ENCODE peak calls at places on chromosome 20, in four cellular contexts. One of them, this sample, is unnamed.

GRCh38 chr20:33908351-33908750 is 85.4 kb upstream of the RALY start:
- DNase-seq in IMR-90: peak
- DNase-seq in H1: no peak
- DNase-seq in H9: no peak
- DNase-seq in this sample: peak

GRCh38 chr20:14445902-14446301 is 108.5 kb upstream of the FLRT3 start:
- DNase-seq in H9: no peak
- DNase-seq in H1: no peak
- DNase-seq in IMR-90: no peak
- DNase-seq in this sample: no peak

GRCh38 chr20:41889125-41889870 is 271.1 kb upstream of the CHD6 start:
- DNase-seq in IMR-90: no peak
- DNase-seq in H9: peak
- DNase-seq in H1: no peak
- DNase-seq in this sample: peak

GRCh38 chr20:51422912-51423667 is 119.4 kb downstream of the NFATC2 start:
- DNase-seq in IMR-90: no peak
- DNase-seq in H9: no peak
- DNase-seq in H1: no peak
- DNase-seq in this sample: no peak

GRCh38 chr20:382291-383115 is 1.9 kb downstream of the TRIB3 start:
- DNase-seq in IMR-90: no peak
- DNase-seq in H9: no peak
- DNase-seq in H1: no peak
- DNase-seq in this sample: peak

GRCh38 chr20:46361386-46361785 is 45.0 kb downstream of the ELMO2 start:
- DNase-seq in H9: no peak
- DNase-seq in IMR-90: no peak
- DNase-seq in H1: no peak
- DNase-seq in this sample: no peak

GRCh38 chr20:24661255-24661654 is 191.8 kb downstream of the SYNDIG1 start:
- DNase-seq in H1: no peak
- DNase-seq in H9: no peak
- DNase-seq in IMR-90: no peak
- DNase-seq in this sample: no peak

GRCh38 chr20:1513801-1514200 is 22.6 kb upstream of the SIRPB2 start:
- DNase-seq in H9: no peak
- DNase-seq in IMR-90: no peak
- DNase-seq in H1: no peak
- DNase-seq in this sample: no peak

GRCh38 chr20:36744764-36745191 is 1.1 kb downstream of the NDRG3 start:
- DNase-seq in IMR-90: peak
- DNase-seq in H9: peak
- DNase-seq in H1: no peak
- DNase-seq in this sample: peak

GRCh38 chr20:49119972-49120371 is 68.2 kb downstream of the STAU1 start:
- DNase-seq in IMR-90: no peak
- DNase-seq in H1: no peak
- DNase-seq in H9: no peak
- DNase-seq in this sample: no peak

GRCh38 chr20:38856570-38856969 is 51.1 kb downstream of the PPP1R16B start:
- DNase-seq in IMR-90: no peak
- DNase-seq in H9: no peak
- DNase-seq in H1: no peak
- DNase-seq in this sample: no peak

GRCh38 chr20:25453035-25453810 is 45.8 kb downstream of the GINS1 start:
- DNase-seq in H9: peak
- DNase-seq in H1: no peak
- DNase-seq in IMR-90: peak
- DNase-seq in this sample: no peak

GRCh38 chr20:48634641-48635040 is 193.2 kb downstream of the PREX1 start:
- DNase-seq in H9: no peak
- DNase-seq in H1: no peak
- DNase-seq in IMR-90: no peak
- DNase-seq in this sample: no peak

GRCh38 chr20:49610701-49611538 is 43.0 kb upstream of the PTGIS start:
- DNase-seq in H9: peak
- DNase-seq in H1: peak
- DNase-seq in IMR-90: no peak
- DNase-seq in this sample: peak

GRCh38 chr20:48154040-48154439 is 368.8 kb upstream of the SULF2 start:
- DNase-seq in H1: no peak
- DNase-seq in H9: no peak
- DNase-seq in IMR-90: no peak
- DNase-seq in this sample: no peak

GRCh38 chr20:62282103-62282502 is 20.7 kb upstream of the ADRM1 start:
- DNase-seq in IMR-90: no peak
- DNase-seq in H1: no peak
- DNase-seq in H9: no peak
- DNase-seq in this sample: no peak

GRCh38 chr20:22052025-22052527 is 346.6 kb downstream of the PAX1 start:
- DNase-seq in H1: no peak
- DNase-seq in H9: no peak
- DNase-seq in IMR-90: no peak
- DNase-seq in this sample: no peak

GRCh38 chr20:22048241-22048640 is 342.8 kb downstream of the PAX1 start:
- DNase-seq in IMR-90: no peak
- DNase-seq in H9: no peak
- DNase-seq in H1: no peak
- DNase-seq in this sample: no peak
- H3K4me2 ChIP-seq in IMR-90: no peak
- H3K4me2 ChIP-seq in H9: no peak
- H3K4me2 ChIP-seq in H1: no peak
- H3K4me2 ChIP-seq in this sample: no peak

DNA sequence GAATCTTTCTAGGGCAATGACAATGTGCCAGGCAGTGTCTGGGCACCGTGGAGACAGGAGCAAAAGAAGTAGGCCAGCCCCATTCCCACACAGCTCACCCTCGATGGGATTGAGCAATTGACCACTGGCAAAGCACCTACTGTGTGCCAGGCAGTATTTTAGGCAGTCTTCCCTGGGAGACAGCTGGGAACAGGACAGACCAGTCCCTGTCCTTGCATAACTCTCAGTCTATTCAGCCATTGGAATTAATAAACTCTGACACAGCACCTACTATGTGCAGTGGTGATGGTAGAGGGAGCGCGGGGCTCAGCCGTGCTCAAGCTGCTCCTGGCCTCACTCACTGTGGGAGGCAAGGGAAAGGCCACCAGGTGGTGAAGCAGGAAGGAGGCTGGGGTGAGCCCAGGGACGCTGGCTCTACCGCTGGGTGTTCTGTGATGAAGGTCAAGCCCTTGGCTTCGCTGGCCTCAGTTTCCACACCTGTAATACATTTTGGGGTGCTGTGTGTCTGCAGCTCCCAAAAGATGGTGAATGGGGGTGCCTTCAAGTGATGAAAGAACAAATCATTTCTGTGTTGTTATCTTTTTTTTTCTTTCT is 122.3 kb upstream of the PMEPA1 start:
- DNase-seq in IMR-90: no peak
- DNase-seq in H9: no peak
- DNase-seq in H1: no peak
- DNase-seq in this sample: no peak
- H3K56ac ChIP-seq in IMR-90: no peak
- H3K56ac ChIP-seq in H9: no peak
- H3K56ac ChIP-seq in H1: no peak
- H3K56ac ChIP-seq in this sample: no peak

GRCh38 chr20:54172532-54172855 is 1.3 kb downstream of the CYP24A1 start:
- DNase-seq in H9: no peak
- DNase-seq in H1: no peak
- DNase-seq in IMR-90: no peak
- DNase-seq in this sample: no peak
- H3K4me2 ChIP-seq in H9: peak
- H3K4me2 ChIP-seq in H1: peak
- H3K4me2 ChIP-seq in IMR-90: no peak
- H3K4me2 ChIP-seq in this sample: peak

GRCh38 chr20:63533388-63533787 is 3.8 kb downstream of the PTK6 start:
- DNase-seq in H9: no peak
- DNase-seq in H1: no peak
- DNase-seq in IMR-90: no peak
- DNase-seq in this sample: no peak
- H3K56ac ChIP-seq in H9: no peak
- H3K56ac ChIP-seq in H1: no peak
- H3K56ac ChIP-seq in IMR-90: no peak
- H3K56ac ChIP-seq in this sample: no peak